ENCODE peak calls at places on chromosomes 5 and 9, in four cellular contexts. A is NCI-H345, G is SW480, P is IMR-90. W is an unnamed sample.

GRCh38 chr5:139023276-139023675 is 148.1 kb upstream of the LRRTM2 start:
- DNase-seq in P (no peak), G (no peak), A (no peak), W (no peak)

GRCh38 chr5:133916914-133917313 is 51.5 kb downstream of the C5orf15 start:
- DNase-seq in P (no peak), G (no peak), A (peak), W (no peak)

GRCh38 chr5:673140-673836 is 19.9 kb downstream of the TPPP start:
- DNase-seq in P (no peak), A (no peak), G (no peak), W (no peak)

GRCh38 chr9:78866228-78867132 is 569.6 kb downstream of the PSAT1 start:
- DNase-seq in G (peak), A (no peak), P (peak), W (peak)

GRCh38 chr9:69931340-69931739 is 110.7 kb downstream of the CFAP95 start:
- DNase-seq in A (no peak), G (peak), P (no peak), W (no peak)

GRCh38 chr5:36269479-36269878 is 27.8 kb upstream of the NADK2 start:
- DNase-seq in P (no peak), G (no peak), A (no peak), W (no peak)

GRCh38 chr9:91059713-91060112 is 258.1 kb downstream of the SYK start:
- DNase-seq in P (no peak), G (no peak), A (no peak), W (peak)

GRCh38 chr5:149195337-149195887 is 54.1 kb downstream of the ABLIM3 start:
- DNase-seq in A (no peak), P (no peak), G (no peak), W (no peak)

GRCh38 chr9:19431361-19432171 is 22.8 kb downstream of the ACER2 start:
- DNase-seq in G (no peak), A (no peak), P (no peak), W (peak)

GRCh38 chr9:82202808-82203207 is 214.2 kb downstream of the SPATA31D1 start:
- DNase-seq in A (no peak), P (peak), G (no peak), W (peak)

GRCh38 chr9:37870799-37871176 is 33.1 kb downstream of the SLC25A51 start:
- DNase-seq in A (no peak), G (no peak), P (no peak), W (no peak)

GRCh38 chr5:136424835-136425694 is 59.7 kb upstream of the TRPC7 start:
- DNase-seq in A (peak), P (peak), G (peak), W (peak)

GRCh38 chr5:43680286-43680685 is 77.3 kb downstream of the NNT start:
- DNase-seq in P (no peak), G (no peak), A (no peak), W (no peak)

GRCh38 chr5:136246632-136247031 is 53.7 kb upstream of the SMIM32 start:
- DNase-seq in A (no peak), G (no peak), P (no peak), W (no peak)

GRCh38 chr9:26971721-26972120 is 15.5 kb downstream of the IFT74 start:
- DNase-seq in G (no peak), A (no peak), P (no peak), W (no peak)

GRCh38 chr5:103919526-103919925 is 356.9 kb upstream of the NUDT12 start:
- DNase-seq in P (no peak), A (no peak), G (no peak), W (no peak)

GRCh38 chr9:78781681-78782080 is 484.8 kb downstream of the PSAT1 start:
- DNase-seq in A (no peak), P (peak), G (no peak), W (peak)

GRCh38 chr5:54905942-54906537 is 79.4 kb downstream of the ESM1 start:
- DNase-seq in P (peak), A (peak), G (peak), W (peak)

GRCh38 chr5:107570805-107571531 is 99.8 kb downstream of the EFNA5 start:
- DNase-seq in A (peak), P (no peak), G (peak), W (no peak)

GRCh38 chr9:131027872-131028179 is 18.9 kb downstream of the LAMC3 start:
- DNase-seq in A (no peak), G (no peak), P (no peak), W (no peak)

GRCh38 chr5:7495133-7495521 is 99.2 kb downstream of the ADCY2 start:
- DNase-seq in G (no peak), P (no peak), A (no peak), W (no peak)

GRCh38 chr5:62790348-62790747 is 211.7 kb downstream of the LRRC70 start:
- DNase-seq in A (peak), P (peak), G (no peak), W (no peak)

GRCh38 chr9:130029223-130029583 is 13.8 kb downstream of the FNBP1 start:
- DNase-seq in G (no peak), A (no peak), P (no peak), W (no peak)

GRCh38 chr9:135886147-135886981 is 21.0 kb downstream of the CAMSAP1 start:
- DNase-seq in G (peak), P (no peak), A (no peak), W (peak)

GRCh38 chr5:152271420-152271819 is 133.7 kb downstream of the NMUR2 start:
- DNase-seq in A (peak), G (peak), P (no peak), W (no peak)

GRCh38 chr5:65061974-65062353 is 293.2 kb downstream of the CWC27 start:
- DNase-seq in A (no peak), G (no peak), P (no peak), W (no peak)

GRCh38 chr9:95506438-95506691 is 10.4 kb downstream of the PTCH1 start:
- DNase-seq in P (peak), A (peak), G (peak), W (peak)